ENCODE peak calls at places on chromosomes 4 and X, in five cellular contexts. R is mesenchymal stem cell, B is H1, O is H9, J is neuronal stem cell. N is an unnamed sample.

GRCh38 chr4:82084747-82085146 is 289.0 kb downstream of the HNRNPD start:
- DNase-seq in R (no peak), B (no peak), O (no peak), J (no peak), N (no peak)

GRCh38 chrX:13088155-13088485 is 43.7 kb upstream of the FAM9C start:
- DNase-seq in R (no peak), B (no peak), O (no peak), J (no peak), N (no peak)

GRCh38 chr4:112266823-112267222 is 18.9 kb downstream of the TIFA start:
- DNase-seq in R (peak; percentile 28), B (no peak), O (no peak), J (no peak), N (peak; percentile 27)

GRCh38 chr4:153655928-153656327 is 28.2 kb upstream of the TLR2 start:
- DNase-seq in R (no peak), B (no peak), O (no peak), J (no peak), N (peak; percentile 28)

GRCh38 chrX:150084474-150085229 is 146.4 kb upstream of the EOLA2 start:
- DNase-seq in R (no peak), B (no peak), O (no peak), J (no peak), N (no peak)

GRCh38 chr4:48902266-48902665 is 4.3 kb downstream of the OCIAD2 start:
- DNase-seq in R (peak; percentile 35), B (no peak), O (no peak), J (no peak), N (peak; percentile 81)

GRCh38 chr4:176793060-176793605 is 411 bp upstream of the VEGFC start:
- DNase-seq in R (no peak), B (no peak), O (no peak), J (no peak), N (no peak)

GRCh38 chr4:119517361-119518229 is 111.0 kb downstream of the PDE5A start:
- DNase-seq in R (peak; percentile 77), B (no peak), O (no peak), J (no peak), N (peak; percentile 71)

GRCh38 chr4:138263438-138263837 is 21.3 kb upstream of the SLC7A11 start:
- DNase-seq in R (peak; percentile 18), B (no peak), O (no peak), J (no peak), N (no peak)

GRCh38 chr4:126495163-126495752 is 1137.5 kb upstream of the INTU start:
- DNase-seq in R (no peak), B (no peak), O (no peak), J (no peak), N (no peak)

GRCh38 chr4:74418063-74418670 is 26.8 kb upstream of the AREG start:
- DNase-seq in R (peak; percentile 70), B (no peak), O (no peak), J (no peak), N (no peak)

GRCh38 chrX:48540015-48540350 is 469 bp downstream of the TBC1D25 start:
- DNase-seq in R (peak; percentile 46), B (no peak), O (no peak), J (peak; percentile 30), N (no peak)

GRCh38 chr4:140291259-140291658 is 82.2 kb upstream of the SCOC start:
- DNase-seq in R (no peak), B (no peak), O (no peak), J (no peak), N (no peak)

GRCh38 chr4:95106408-95106928 is 348.7 kb downstream of the BMPR1B start:
- DNase-seq in R (no peak), B (no peak), O (no peak), J (no peak), N (no peak)

GRCh38 chr4:112847781-112848180 is 201.7 kb upstream of the ANK2 start:
- DNase-seq in R (no peak), B (no peak), O (no peak), J (no peak), N (no peak)

GRCh38 chr4:724131-724530 is 18.5 kb downstream of the PCGF3 start:
- DNase-seq in R (no peak), B (no peak), O (no peak), J (no peak), N (no peak)

GRCh38 chr4:725368-726234 is 20.0 kb downstream of the PCGF3 start:
- DNase-seq in R (no peak), B (no peak), O (no peak), J (no peak), N (peak; percentile 46)

GRCh38 chr4:727576-727975 is 21.9 kb downstream of the PCGF3 start:
- DNase-seq in R (no peak), B (no peak), O (no peak), J (no peak), N (no peak)

GRCh38 chr4:726235-726787 is 20.7 kb downstream of the PCGF3 start:
- DNase-seq in R (peak; percentile 43), B (no peak), O (no peak), J (no peak), N (peak; percentile 64)

DNA sequence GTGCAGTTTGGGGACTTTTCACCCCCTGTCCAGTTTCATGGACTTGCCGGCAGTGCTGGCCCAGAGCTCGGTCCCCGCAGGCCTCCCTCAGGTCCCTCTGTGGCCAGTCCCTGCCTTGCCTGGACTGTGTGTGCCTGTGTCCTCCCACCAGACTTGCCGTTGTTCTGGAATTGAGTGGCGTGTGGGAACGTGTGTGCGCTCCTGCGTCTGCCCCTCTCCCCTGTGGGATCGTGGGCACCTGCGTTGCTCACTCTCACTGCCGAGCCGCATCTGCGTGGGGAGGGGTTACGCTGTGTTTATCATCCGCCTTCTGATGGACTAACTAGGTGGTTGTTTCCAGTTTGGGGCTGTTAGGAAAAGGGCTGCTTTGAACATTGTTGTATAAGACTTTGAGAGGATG is 21.2 kb downstream of the PCGF3 start:
- DNase-seq in R (no peak), B (no peak), O (no peak), J (no peak), N (no peak)
- H2BK5ac ChIP-seq in R (no peak overlapping the region), B (no peak overlapping the region), O (peak overlapping the region; percentile 55), J (no peak overlapping the region), N (no peak overlapping the region)

DNA sequence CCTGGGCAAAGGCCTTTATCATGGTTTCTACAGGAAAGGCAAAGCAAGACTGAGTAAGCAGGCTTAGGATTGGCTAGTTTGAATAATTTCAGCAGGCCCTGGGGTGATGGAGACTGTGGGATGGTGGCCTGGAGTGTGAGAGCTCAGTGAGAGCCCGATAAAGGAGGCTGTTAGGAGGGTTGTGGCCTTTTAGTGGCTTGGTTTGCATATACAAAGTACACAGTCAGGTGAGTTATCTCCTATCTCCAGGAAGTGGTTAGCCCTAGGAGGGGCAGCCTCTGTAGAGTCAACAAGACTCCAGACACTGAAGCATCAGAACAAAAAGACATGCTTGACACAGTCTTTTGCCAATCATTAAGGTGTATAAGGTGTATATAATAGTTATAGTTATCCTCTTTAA is 157.2 kb downstream of the CFAP299 start:
- DNase-seq in R (no peak), B (no peak), O (no peak), J (no peak), N (no peak)
- H2BK12ac ChIP-seq in R (no peak overlapping the region), B (no peak overlapping the region), O (no peak overlapping the region), J (no peak overlapping the region), N (no peak overlapping the region)

DNA sequence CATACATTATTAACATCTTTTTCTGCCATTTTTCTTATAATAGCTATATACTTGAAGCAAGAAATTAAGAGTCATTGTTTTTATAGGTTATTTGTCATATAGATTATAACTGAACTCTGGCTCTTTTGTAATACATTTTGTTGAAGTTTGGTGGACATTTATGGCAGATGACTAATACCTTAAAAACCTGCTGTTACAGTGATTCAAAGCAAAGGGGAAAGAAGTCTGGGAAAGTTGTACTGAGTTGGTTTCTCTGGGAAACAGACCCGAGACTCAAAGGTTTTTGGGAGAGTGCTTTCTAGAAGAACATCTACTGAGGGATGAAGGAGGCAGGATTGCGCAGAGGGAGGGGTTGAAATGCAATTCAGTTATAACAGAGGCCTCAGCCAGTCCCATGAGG is 35.9 kb downstream of the NAP1L5 start:
- DNase-seq in R (peak; percentile 83), B (no peak), O (no peak), J (no peak), N (no peak)
- H2BK5ac ChIP-seq in R (no peak overlapping the region), B (no peak overlapping the region), O (no peak overlapping the region), J (no peak overlapping the region), N (no peak overlapping the region)

GRCh38 chr4:72496119-72496518 is 72.9 kb downstream of the ADAMTS3 start:
- DNase-seq in R (no peak), B (no peak), O (no peak), J (no peak), N (no peak)

GRCh38 chr4:72489267-72489666 is 79.8 kb downstream of the ADAMTS3 start:
- DNase-seq in R (no peak), B (no peak), O (no peak), J (no peak), N (no peak)

DNA sequence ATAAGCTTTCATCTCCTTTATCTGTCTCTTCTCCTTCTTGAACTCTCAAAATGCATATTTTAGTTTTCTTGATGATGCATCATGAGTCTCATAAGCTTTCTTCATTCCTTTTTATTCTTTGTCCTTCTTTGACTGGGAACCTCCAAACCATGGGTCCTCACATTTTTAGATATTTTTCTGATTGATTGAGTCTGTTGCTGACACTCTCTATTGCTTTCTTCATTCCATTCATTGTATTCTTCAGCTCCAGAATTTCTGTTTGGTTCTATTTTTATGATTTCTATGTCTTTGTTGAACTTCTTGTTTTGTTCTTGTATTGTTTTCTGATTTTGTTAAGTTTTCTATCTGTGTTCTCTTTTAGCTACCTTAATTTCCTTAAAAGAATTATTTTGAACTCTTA is 74.9 kb downstream of the ADAMTS3 start:
- DNase-seq in R (no peak), B (no peak), O (no peak), J (no peak), N (no peak)
- H2BK12ac ChIP-seq in R (no peak overlapping the region), B (no peak overlapping the region), O (no peak overlapping the region), J (no peak overlapping the region), N (no peak overlapping the region)

GRCh38 chr4:6235012-6235411 is 34.6 kb upstream of the WFS1 start:
- DNase-seq in R (no peak), B (no peak), O (no peak), J (no peak), N (no peak)

GRCh38 chr4:6231663-6232165 is 31.4 kb upstream of the JAKMIP1 start:
- DNase-seq in R (no peak), B (no peak), O (no peak), J (no peak), N (no peak)

GRCh38 chr4:6233943-6234342 is 33.6 kb upstream of the JAKMIP1 start:
- DNase-seq in R (no peak), B (no peak), O (no peak), J (no peak), N (no peak)

GRCh38 chr4:6230827-6231662 is 30.7 kb upstream of the JAKMIP1 start:
- DNase-seq in R (no peak), B (no peak), O (peak; percentile 21), J (no peak), N (no peak)

GRCh38 chr4:6232836-6233785 is 32.8 kb upstream of the JAKMIP1 start:
- DNase-seq in R (no peak), B (no peak), O (peak; percentile 41), J (no peak), N (no peak)
- H2BK5ac ChIP-seq in R (no peak overlapping the region), B (no peak overlapping the region), O (no peak overlapping the region), J (no peak overlapping the region), N (no peak overlapping the region)